ENCODE peak calls at places on chromosomes 13 and 19, in nine cellular contexts. X, M, C, Q, U, F, V, G and B are unnamed samples.

GRCh38 chr19:2213799-2214198 is 22.3 kb downstream of the PLEKHJ1 start:
- DNase-seq in X (no peak), M (no peak), C (no peak), Q (peak), U (no peak), F (no peak), V (no peak), G (no peak), B (no peak)

GRCh38 chr19:33302974-33303790 is 848 bp upstream of the CEBPA start:
- DNase-seq in X (no peak), M (peak), C (peak), Q (peak), U (peak), F (no peak), V (no peak), G (no peak), B (peak)

GRCh38 chr19:10643968-10644290 is 10.2 kb upstream of the ILF3 start:
- DNase-seq in X (no peak), M (peak), C (no peak), Q (no peak), U (no peak), F (no peak), V (no peak), G (no peak), B (no peak)

GRCh38 chr13:91308299-91308698 is 39.2 kb upstream of the MIR17HG start:
- DNase-seq in X (no peak), M (no peak), C (no peak), Q (no peak), U (no peak), F (peak), V (no peak), G (no peak), B (no peak)

GRCh38 chr13:30479154-30479553 is 13.4 kb upstream of the HMGB1 start:
- DNase-seq in X (no peak), M (no peak), C (no peak), Q (no peak), U (no peak), F (no peak), V (no peak), G (no peak), B (no peak)

GRCh38 chr13:80755925-80756324 is 415.0 kb upstream of the SPRY2 start:
- DNase-seq in X (no peak), M (peak), C (no peak), Q (no peak), U (no peak), F (no peak), V (no peak), G (no peak), B (no peak)

GRCh38 chr13:30900952-30901749 is 4.9 kb upstream of the MEDAG start:
- DNase-seq in X (no peak), M (no peak), C (no peak), Q (no peak), U (no peak), F (no peak), V (no peak), G (no peak), B (no peak)

GRCh38 chr19:49854861-49855263 is 3.9 kb downstream of the PTOV1 start:
- DNase-seq in X (no peak), M (no peak), C (no peak), Q (no peak), U (no peak), F (no peak), V (no peak), G (no peak), B (peak)

GRCh38 chr13:100660761-100661160 is 13.8 kb downstream of the TMTC4 start:
- DNase-seq in X (no peak), M (no peak), C (no peak), Q (no peak), U (no peak), F (no peak), V (no peak), G (no peak), B (no peak)

GRCh38 chr13:26185720-26186119 is 36.4 kb downstream of the RNF6 start:
- DNase-seq in X (no peak), M (no peak), C (no peak), Q (no peak), U (peak), F (peak), V (no peak), G (no peak), B (no peak)

GRCh38 chr19:8333771-8334457 is 9.1 kb downstream of the KANK3 start:
- DNase-seq in X (no peak), M (no peak), C (peak), Q (no peak), U (no peak), F (no peak), V (no peak), G (no peak), B (no peak)

GRCh38 chr19:30263719-30264440 is 108.3 kb upstream of the ZNF536 start:
- DNase-seq in X (no peak), M (no peak), C (no peak), Q (no peak), U (no peak), F (no peak), V (no peak), G (no peak), B (no peak)

GRCh38 chr19:44725251-44725650 is 23.3 kb upstream of the BCL3 start:
- DNase-seq in X (no peak), M (no peak), C (peak), Q (no peak), U (no peak), F (no peak), V (no peak), G (no peak), B (peak)

GRCh38 chr13:110499621-110500281 is 61.8 kb downstream of the RAB20 start:
- DNase-seq in X (no peak), M (peak), C (no peak), Q (no peak), U (no peak), F (peak), V (no peak), G (no peak), B (no peak)

GRCh38 chr13:54733639-54734038 is 1705.0 kb downstream of the OLFM4 start:
- DNase-seq in X (no peak), M (no peak), C (no peak), Q (no peak), U (no peak), F (no peak), V (no peak), G (no peak), B (no peak)

GRCh38 chr13:80274643-80275042 is 66.3 kb downstream of the SPRY2 start:
- DNase-seq in X (no peak), M (peak), C (no peak), Q (no peak), U (no peak), F (peak), V (no peak), G (no peak), B (no peak)

GRCh38 chr19:850221-850978 is 1.7 kb upstream of the ELANE start:
- DNase-seq in X (peak), M (peak), C (peak), Q (peak), U (peak), F (no peak), V (no peak), G (peak), B (peak)

GRCh38 chr19:44757735-44758505 is 9.4 kb downstream of the BCL3 start:
- DNase-seq in X (peak), M (peak), C (peak), Q (peak), U (no peak), F (no peak), V (no peak), G (no peak), B (peak)